ENCODE peak calls at places on chromosomes 11 and 22, in nine cellular contexts. G, S, H, M, I, C, E, N and Z are unnamed samples.

GRCh38 chr11:35214792-35215193 is 75.8 kb downstream of the CD44 start:
- DNase-seq in I (no peak), N (no peak), S (peak; percentile 61), E (no peak), C (peak; percentile 86), G (peak; percentile 82), H (no peak), M (peak; percentile 98), Z (peak; percentile 48)

GRCh38 chr11:132904566-132904965 is 627.7 kb downstream of the OPCML start:
- DNase-seq in E (no peak), C (no peak), H (peak; percentile 97), G (no peak), M (no peak), I (no peak), S (no peak), N (no peak), Z (no peak)

GRCh38 chr11:91104237-91104636 is 881.4 kb upstream of the CHORDC1 start:
- DNase-seq in N (no peak), G (peak; percentile 29), M (peak; percentile 75), H (no peak), S (no peak), E (no peak), C (peak; percentile 49), I (no peak), Z (no peak)

GRCh38 chr22:41928416-41929157 is 2.0 kb upstream of the TNFRSF13C start:
- DNase-seq in E (no peak), S (no peak), M (no peak), N (no peak), G (no peak), C (no peak), I (no peak), H (no peak), Z (no peak)

GRCh38 chr11:116822575-116822974 is 529 bp downstream of the APOA4 start:
- DNase-seq in H (no peak), I (no peak), C (no peak), M (no peak), N (no peak), E (no peak), S (no peak), G (no peak), Z (no peak)

GRCh38 chr22:49779226-49779625 is 48.4 kb downstream of the BRD1 start:
- DNase-seq in C (no peak), S (no peak), I (no peak), N (no peak), G (no peak), E (no peak), H (no peak), M (no peak), Z (no peak)

GRCh38 chr11:84541711-84542340 is 1085.3 kb downstream of the DLG2 start:
- DNase-seq in I (no peak), S (no peak), E (peak; percentile 19), H (no peak), M (no peak), N (no peak), C (peak; percentile 24), G (no peak), Z (no peak)

GRCh38 chr11:59802639-59803176 is 7.9 kb downstream of the MRPL16 start:
- DNase-seq in I (peak; percentile 47), S (no peak), E (peak; percentile 30), M (peak; percentile 60), C (peak; percentile 66), H (peak; percentile 78), G (no peak), N (peak; percentile 4), Z (no peak)

GRCh38 chr22:29004647-29005371 is 56.8 kb downstream of the C22orf31 start:
- DNase-seq in C (no peak), S (peak; percentile 47), N (peak; percentile 88), G (no peak), I (no peak), M (no peak), H (peak; percentile 84), E (peak; percentile 52), Z (no peak)

GRCh38 chr11:63375434-63375833 is 5.8 kb downstream of the SLC22A9 start:
- DNase-seq in E (no peak), H (no peak), C (no peak), N (no peak), S (no peak), G (no peak), I (peak; percentile 75), M (no peak), Z (no peak)

GRCh38 chr11:18671246-18671645 is 27.3 kb upstream of the TMEM86A start:
- DNase-seq in H (no peak), G (no peak), C (no peak), E (no peak), N (no peak), S (no peak), M (no peak), I (no peak), Z (no peak)

GRCh38 chr11:128532016-128532570 is 55.3 kb downstream of the ETS1 start:
- DNase-seq in C (no peak), G (no peak), E (peak; percentile 85), H (no peak), I (no peak), M (no peak), N (no peak), S (no peak), Z (no peak)

GRCh38 chr22:40666151-40666848 is 13.0 kb upstream of the MCHR1 start:
- DNase-seq in G (no peak), H (no peak), E (peak; percentile 27), N (no peak), I (no peak), S (no peak), C (peak; percentile 78), M (peak; percentile 57), Z (no peak)

GRCh38 chr22:44814266-44815098 is 62.1 kb downstream of the ARHGAP8 start:
- DNase-seq in C (no peak), N (no peak), H (no peak), S (no peak), G (no peak), I (no peak), E (no peak), M (no peak), Z (no peak)